ENCODE peak calls at places on chromosomes 11 and 22, in nine cellular contexts. V is fibroblast of lung, Y is HFF-Myc, X is mammary epithelial cell, B is retinal pigment epithelial cell, I is HCT116, D is AG10803, G is GM23338, C is upper lobe of right lung. O is an unnamed sample.

GRCh38 chr11:93974759-93975158 is 46.4 kb upstream of the HEPHL1 start:
- DNase-seq in V (no peak), Y (no peak), X (no peak), B (no peak), I (no peak), D (no peak), G (no peak), C (no peak), O (no peak)

GRCh38 chr22:24591286-24591830 is 1.5 kb downstream of the LRRC75B start:
- DNase-seq in V (no peak), Y (no peak), X (no peak), B (no peak), I (no peak), D (no peak), G (no peak), C (no peak), O (no peak)

GRCh38 chr11:56841210-56841810 is 92.8 kb upstream of the OR9G4 start:
- DNase-seq in V (peak; percentile 62), Y (peak; percentile 12), X (peak; percentile 57), B (peak; percentile 0), I (peak; percentile 27), D (peak; percentile 62), G (peak; percentile 82), C (no peak), O (peak; percentile 67)

GRCh38 chr11:122714021-122714420 is 58.5 kb downstream of the UBASH3B start:
- DNase-seq in V (no peak), Y (no peak), X (no peak), B (no peak), I (no peak), D (no peak), G (no peak), C (no peak), O (no peak)

GRCh38 chr11:82903843-82904586 is 2.5 kb downstream of the DDIAS start:
- DNase-seq in V (no peak), Y (no peak), X (no peak), B (no peak), I (no peak), D (no peak), G (no peak), C (no peak), O (no peak)

GRCh38 chr11:20671856-20672546 is 2.6 kb downstream of the NELL1 start:
- DNase-seq in V (no peak), Y (no peak), X (peak; percentile 6), B (no peak), I (peak; percentile 0), D (no peak), G (peak; percentile 34), C (no peak), O (no peak)

GRCh38 chr11:69654001-69654659 is 13.2 kb downstream of the CCND1 start:
- DNase-seq in V (no peak), Y (no peak), X (no peak), B (no peak), I (no peak), D (no peak), G (no peak), C (peak; percentile 54), O (no peak)

GRCh38 chr11:17531818-17532131 is 12.4 kb downstream of the USH1C start:
- DNase-seq in V (no peak), Y (no peak), X (no peak), B (no peak), I (no peak), D (no peak), G (no peak), C (no peak), O (peak; percentile 49)

GRCh38 chr11:62144641-62145255 is 20.9 kb downstream of the INCENP start:
- DNase-seq in V (no peak), Y (no peak), X (no peak), B (no peak), I (no peak), D (no peak), G (no peak), C (peak; percentile 57), O (no peak)

GRCh38 chr11:76888989-76889388 is 28.3 kb downstream of the ACER3 start:
- DNase-seq in V (no peak), Y (no peak), X (no peak), B (no peak), I (no peak), D (no peak), G (no peak), C (no peak), O (no peak)

GRCh38 chr11:118259138-118259537 is 5.0 kb downstream of the MPZL2 start:
- DNase-seq in V (no peak), Y (no peak), X (no peak), B (no peak), I (no peak), D (no peak), G (no peak), C (no peak), O (no peak)
- H3K4me3 ChIP-seq in V (no peak overlapping the region), Y (no peak overlapping the region), X (no peak overlapping the region), B (no peak overlapping the region), I (no peak overlapping the region), D (no peak overlapping the region), G (no peak overlapping the region), C (no peak overlapping the region), O (no peak overlapping the region)

GRCh38 chr22:21659864-21660525 is 5.8 kb upstream of the PPIL2 start:
- DNase-seq in V (no peak), Y (no peak), X (no peak), B (no peak), I (no peak), D (no peak), G (no peak), C (no peak), O (no peak)

GRCh38 chr22:21657020-21657360 is 8.8 kb upstream of the PPIL2 start:
- DNase-seq in V (no peak), Y (no peak), X (no peak), B (no peak), I (no peak), D (no peak), G (peak; percentile 85), C (no peak), O (no peak)

GRCh38 chr22:21660904-21661303 is 4.9 kb upstream of the PPIL2 start:
- DNase-seq in V (no peak), Y (no peak), X (no peak), B (no peak), I (no peak), D (no peak), G (no peak), C (no peak), O (no peak)

GRCh38 chr22:21661991-21662390 is 3.8 kb upstream of the PPIL2 start:
- DNase-seq in V (no peak), Y (no peak), X (no peak), B (no peak), I (no peak), D (no peak), G (no peak), C (no peak), O (no peak)

GRCh38 chr22:21657361-21658118 is 8.3 kb upstream of the PPIL2 start:
- DNase-seq in V (peak; percentile 11), Y (no peak), X (peak; percentile 25), B (no peak), I (peak; percentile 31), D (peak; percentile 19), G (peak; percentile 86), C (peak; percentile 92), O (no peak)
- TF ChIP-seq CTCF in V (no peak), Y (no peak), X (no peak), B (no peak), I (peak; percentile 22), D (no peak), G (peak; percentile 30), C (peak; percentile 30), O (no peak)

DNA sequence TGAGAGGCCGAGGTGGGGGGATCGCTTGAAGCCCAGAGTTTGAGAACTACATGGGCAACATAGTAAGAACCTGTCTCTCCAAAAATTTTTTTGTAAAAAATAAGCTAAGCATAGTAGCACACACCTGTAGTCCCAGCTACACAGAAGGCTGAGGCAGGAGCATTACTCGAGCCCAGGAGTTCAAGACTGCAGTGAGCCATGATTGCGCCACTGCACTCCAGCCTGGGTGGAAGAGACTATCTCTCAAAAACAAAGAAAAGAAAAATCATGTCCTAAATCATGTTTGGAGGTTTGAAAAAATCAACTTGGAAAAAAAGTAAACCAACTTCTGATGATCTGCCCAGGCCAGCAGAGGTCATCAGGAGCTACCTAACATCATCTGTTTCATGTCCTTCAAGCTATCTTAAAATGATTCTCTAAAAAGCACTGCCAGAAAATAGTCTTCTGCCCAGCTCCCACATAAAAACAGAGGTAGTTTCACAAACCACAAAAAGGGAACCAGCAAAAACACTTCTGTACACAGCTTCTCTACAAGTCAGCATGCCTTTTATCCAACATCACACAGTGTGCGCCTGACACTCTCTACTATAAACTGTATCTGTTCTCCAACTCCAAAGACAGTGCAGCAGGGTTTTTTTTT is 165.0 kb downstream of the SOX6 start:
- DNase-seq in V (no peak), Y (no peak), X (no peak), B (no peak), I (no peak), D (no peak), G (no peak), C (peak; percentile 46), O (no peak)
- H3K4me3 ChIP-seq in V (no peak overlapping the region), Y (no peak overlapping the region), X (no peak overlapping the region), B (no peak overlapping the region), I (no peak overlapping the region), D (no peak overlapping the region), G (no peak overlapping the region), C (no peak overlapping the region), O (no peak overlapping the region)

GRCh38 chr11:43925063-43925931 is 17.1 kb upstream of the C11orf96 start:
- DNase-seq in V (no peak), Y (no peak), X (no peak), B (no peak), I (no peak), D (no peak), G (no peak), C (no peak), O (no peak)

GRCh38 chr11:43925932-43926505 is 16.4 kb upstream of the C11orf96 start:
- DNase-seq in V (peak; percentile 67), Y (no peak), X (no peak), B (no peak), I (no peak), D (no peak), G (no peak), C (no peak), O (no peak)

GRCh38 chr11:43923327-43924111 is 18.9 kb upstream of the C11orf96 start:
- DNase-seq in V (peak; percentile 95), Y (no peak), X (no peak), B (no peak), I (no peak), D (no peak), G (no peak), C (no peak), O (peak; percentile 78)

GRCh38 chr11:43922974-43923326 is 19.5 kb upstream of the C11orf96 start:
- DNase-seq in V (no peak), Y (no peak), X (no peak), B (no peak), I (no peak), D (no peak), G (no peak), C (no peak), O (no peak)

DNA sequence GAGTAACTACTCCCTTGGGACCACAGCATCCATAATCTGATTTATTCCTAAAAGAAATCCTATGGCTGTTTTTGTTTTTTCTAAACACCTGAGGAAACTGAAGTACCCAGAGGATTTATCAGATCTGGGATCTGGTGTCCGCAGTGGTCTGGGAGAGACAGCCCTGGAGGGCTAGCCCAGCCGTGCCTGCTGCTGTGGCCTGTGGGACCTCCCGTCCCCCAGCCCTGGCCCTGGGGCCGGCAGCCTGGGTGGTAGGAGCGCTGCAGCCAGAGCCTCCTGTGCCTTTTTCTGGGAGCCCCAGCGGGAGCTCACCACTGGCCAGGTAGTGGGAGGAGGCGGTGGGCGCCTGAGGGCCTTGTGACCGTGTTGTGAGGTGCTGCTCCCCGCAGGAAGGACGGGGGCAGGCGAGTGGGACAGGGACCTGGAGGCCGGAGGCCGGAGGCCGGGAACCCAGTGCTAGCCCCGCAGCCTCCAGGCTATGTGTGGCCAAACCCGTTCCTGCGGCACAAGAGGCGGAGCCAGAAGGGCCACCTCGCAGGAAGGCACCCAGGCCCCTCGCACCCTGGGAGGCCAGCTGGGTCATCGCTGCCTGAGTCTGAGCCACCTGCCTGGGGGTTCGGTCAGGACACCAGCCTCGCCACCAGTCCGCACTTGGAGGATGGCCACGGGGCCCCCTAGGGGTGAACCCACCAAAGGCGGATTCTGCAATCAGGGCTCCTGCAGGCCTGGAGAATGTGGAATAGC is 18.2 kb upstream of the C11orf96 start:
- DNase-seq in V (no peak), Y (no peak), X (no peak), B (no peak), I (no peak), D (no peak), G (peak; percentile 53), C (no peak), O (no peak)
- TF ChIP-seq CTCF in V (no peak), Y (peak; percentile 14), X (no peak), B (peak; percentile 23), I (peak; percentile 36), D (no peak), G (peak; percentile 43), C (no peak), O (no peak)